ENCODE peak calls at places on chromosomes 7 and 10, in seven cellular contexts. I is Right ventricle myocardium superior; W is CD8-positive, alpha-beta memory T cell; A is B cell; J is PC-3; S is brain microvascular endothelial cell; E is NCI-H2029. B is an unnamed sample.

GRCh38 chr10:120121768-120122167 is 229.2 kb downstream of the SEC23IP start:
- DNase-seq in I (no peak), W (no peak), A (no peak), J (no peak), S (no peak), E (no peak), B (no peak)

GRCh38 chr10:47164800-47165128 is 135.2 kb upstream of the GDF10 start:
- DNase-seq in I (no peak), W (no peak), A (no peak), J (peak; percentile 50), S (peak; percentile 62), E (no peak), B (no peak)

GRCh38 chr7:4766666-4767530 is 8.5 kb upstream of the AP5Z1 start:
- DNase-seq in I (no peak), W (no peak), A (no peak), J (no peak), S (no peak), E (no peak), B (no peak)

GRCh38 chr7:21251166-21251806 is 176.6 kb upstream of the SP4 start:
- DNase-seq in I (no peak), W (no peak), A (no peak), J (peak; percentile 4), S (no peak), E (no peak), B (no peak)

GRCh38 chr7:39622609-39623311 is 612 bp upstream of the RALA start:
- DNase-seq in I (no peak), W (no peak), A (peak; percentile 41), J (no peak), S (no peak), E (no peak), B (no peak)

GRCh38 chr10:17227367-17228080 is 517 bp upstream of the VIM start:
- DNase-seq in I (no peak), W (no peak), A (no peak), J (no peak), S (no peak), E (no peak), B (no peak)

GRCh38 chr7:135843214-135843613 is 94.6 kb upstream of the FAM180A start:
- DNase-seq in I (no peak), W (no peak), A (no peak), J (no peak), S (no peak), E (no peak), B (no peak)

GRCh38 chr7:11343818-11344413 is 370.2 kb downstream of the PHF14 start:
- DNase-seq in I (no peak), W (no peak), A (no peak), J (peak; percentile 78), S (peak; percentile 14), E (peak; percentile 24), B (peak; percentile 39)

GRCh38 chr7:20954711-20955641 is 168.3 kb upstream of the SP8 start:
- DNase-seq in I (no peak), W (no peak), A (no peak), J (no peak), S (no peak), E (no peak), B (no peak)

GRCh38 chr10:34407227-34407626 is 407.9 kb downstream of the PARD3 start:
- DNase-seq in I (no peak), W (no peak), A (no peak), J (no peak), S (peak; percentile 73), E (peak; percentile 15), B (no peak)

GRCh38 chr10:46547331-46547880 is 9.1 kb downstream of the GPRIN2 start:
- DNase-seq in I (no peak), W (no peak), A (peak; percentile 38), J (no peak), S (no peak), E (no peak), B (no peak)

GRCh38 chr10:79930751-79931150 is 18.2 kb downstream of the SFTPD start:
- DNase-seq in I (no peak), W (no peak), A (no peak), J (no peak), S (no peak), E (no peak), B (no peak)

GRCh38 chr10:7980196-7980595 is 74.3 kb upstream of the GATA3 start:
- DNase-seq in I (no peak), W (no peak), A (no peak), J (no peak), S (no peak), E (no peak), B (no peak)

GRCh38 chr10:93413252-93413689 is 68.9 kb downstream of the MYOF start:
- DNase-seq in I (no peak), W (no peak), A (no peak), J (no peak), S (no peak), E (no peak), B (no peak)

GRCh38 chr10:1595726-1596125 is 141.6 kb downstream of the ADARB2 start:
- DNase-seq in I (no peak), W (no peak), A (no peak), J (no peak), S (no peak), E (no peak), B (no peak)

GRCh38 chr7:51303142-51303525 is 13.5 kb downstream of the COBL start:
- DNase-seq in I (no peak), W (no peak), A (no peak), J (peak; percentile 45), S (no peak), E (no peak), B (no peak)